ENCODE peak calls at places on chromosomes 2 and 18, in six cellular contexts. L, F, K, D, I and C are unnamed samples. For H3K36me3, the result is how much of the 10 kb centered on the place peaks cover.

GRCh38 chr2:3827673-3828575 is 124.5 kb downstream of the DCDC2C start:
- DNase-seq in K (peak), L (no peak), F (no peak), D (peak), I (no peak), C (peak)

GRCh38 chr2:160695402-160696060 is 201.9 kb upstream of the RBMS1 start:
- DNase-seq in D (no peak), I (peak), F (no peak), L (no peak), K (peak), C (no peak)

GRCh38 chr2:150878347-150878746 is 383.3 kb downstream of the RBM43 start:
- DNase-seq in F (no peak), L (no peak), D (peak), K (no peak), I (no peak), C (no peak)

GRCh38 chr2:232300894-232301387 is 77.6 kb upstream of the ALPP start:
- DNase-seq in K (no peak), F (no peak), D (peak), L (no peak), I (no peak), C (no peak)

GRCh38 chr2:223101340-223102039 is 49.5 kb downstream of the KCNE4 start:
- DNase-seq in D (peak), I (no peak), L (no peak), K (peak), F (no peak), C (peak)

GRCh38 chr18:78999939-79000338 is 20.3 kb downstream of the SALL3 start:
- DNase-seq in K (no peak), L (no peak), I (no peak), D (peak), F (no peak), C (no peak)

GRCh38 chr2:150548527-150548926 is 61.1 kb upstream of the RND3 start:
- DNase-seq in L (no peak), F (no peak), D (peak), I (no peak), K (no peak), C (peak)

GRCh38 chr2:46923011-46923669 is 7.5 kb upstream of the MCFD2 start:
- DNase-seq in F (no peak), D (peak), K (no peak), I (no peak), L (no peak), C (no peak)

GRCh38 chr18:45820144-45820745 is 5.2 kb upstream of the SIGLEC15 start:
- DNase-seq in D (no peak), I (no peak), K (no peak), F (no peak), L (no peak), C (no peak)

GRCh38 chr2:152440049-152440448 is 105.1 kb downstream of the FMNL2 start:
- DNase-seq in K (no peak), D (no peak), F (no peak), I (no peak), L (no peak), C (no peak)

GRCh38 chr18:79796531-79797390 is 977 bp upstream of the KCNG2 start:
- DNase-seq in F (no peak), I (no peak), K (no peak), L (no peak), D (no peak), C (peak)

GRCh38 chr2:193989645-193990044 is 1667.4 kb upstream of the SLC39A10 start:
- DNase-seq in I (no peak), K (no peak), F (no peak), D (no peak), L (no peak), C (no peak)

GRCh38 chr18:40935423-40935822 is 1019.6 kb upstream of the PIK3C3 start:
- DNase-seq in D (peak), L (no peak), F (no peak), I (no peak), K (peak), C (peak)

GRCh38 chr2:140892911-140893637 is 1237.7 kb downstream of the LRP1B start:
- DNase-seq in K (no peak), D (no peak), I (no peak), L (no peak), F (no peak), C (no peak)

GRCh38 chr2:155583674-155584195 is 748.8 kb downstream of the NR4A2 start:
- DNase-seq in I (no peak), K (no peak), L (no peak), F (no peak), D (no peak), C (no peak)

GRCh38 chr2:28664120-28664842 is 87.3 kb upstream of the PPP1CB start:
- DNase-seq in F (no peak), K (no peak), D (peak), L (peak), I (no peak), C (peak)

GRCh38 chr2:28662044-28662443 is 89.6 kb upstream of the PPP1CB start:
- DNase-seq in F (no peak), I (no peak), K (no peak), D (peak), L (no peak), C (no peak)

GRCh38 chr2:28661589-28662001 is 90.0 kb upstream of the PPP1CB start:
- DNase-seq in D (peak), L (peak), I (peak), K (no peak), F (no peak), C (no peak)

GRCh38 chr2:28663359-28663758 is 88.3 kb upstream of the PPP1CB start:
- DNase-seq in I (no peak), L (no peak), K (no peak), F (no peak), D (peak), C (peak)

DNA sequence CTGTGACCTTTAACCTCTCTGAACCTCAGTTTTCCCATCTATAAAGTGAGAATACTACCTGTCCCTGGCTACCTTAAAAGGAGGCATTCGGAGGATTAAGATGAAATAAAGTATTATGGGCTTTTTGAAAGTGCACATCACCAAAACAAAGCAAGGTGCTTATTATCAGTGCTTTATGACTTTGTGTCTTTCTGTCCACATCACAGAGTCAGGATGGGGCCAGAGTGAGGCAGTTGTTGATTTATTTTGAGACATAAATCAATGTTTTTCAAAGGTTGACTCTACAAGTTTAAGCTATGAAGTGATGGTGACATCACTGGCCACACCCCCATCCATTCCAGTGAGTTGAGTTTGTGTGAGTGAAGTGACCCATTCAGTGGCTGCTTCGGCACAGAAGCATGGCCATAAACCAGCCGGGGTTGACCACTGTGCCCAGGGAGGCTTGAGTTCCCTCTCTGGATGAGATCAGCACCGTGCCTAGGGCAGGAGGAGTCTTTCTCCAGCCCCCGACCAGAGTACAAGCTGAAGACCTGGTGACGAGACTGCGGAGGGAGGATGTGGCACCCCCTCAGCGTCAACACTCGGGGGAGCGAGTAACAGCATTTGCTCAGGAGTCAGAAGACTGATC is 89.0 kb upstream of the PPP1CB start:
- DNase-seq in I (no peak), D (peak), K (no peak), F (no peak), L (no peak), C (no peak)
- H3K27ac ChIP-seq in I (peak), D (peak), K (no peak), F (peak), L (peak), C (no peak)

GRCh38 chr2:86476092-86476491 is 34.9 kb downstream of the KDM3A start:
- DNase-seq in L (no peak), I (no peak), F (no peak), K (no peak), D (no peak), C (no peak)

GRCh38 chr2:86482034-86482433 is 40.9 kb downstream of the KDM3A start:
- DNase-seq in L (no peak), D (no peak), I (no peak), K (peak), F (no peak), C (no peak)

GRCh38 chr2:86476918-86477317 is 35.7 kb downstream of the KDM3A start:
- DNase-seq in L (no peak), K (no peak), D (no peak), I (no peak), F (no peak), C (peak)

GRCh38 chr2:86477349-86477748 is 36.2 kb downstream of the KDM3A start:
- DNase-seq in L (no peak), I (no peak), D (no peak), F (no peak), K (no peak), C (no peak)

DNA sequence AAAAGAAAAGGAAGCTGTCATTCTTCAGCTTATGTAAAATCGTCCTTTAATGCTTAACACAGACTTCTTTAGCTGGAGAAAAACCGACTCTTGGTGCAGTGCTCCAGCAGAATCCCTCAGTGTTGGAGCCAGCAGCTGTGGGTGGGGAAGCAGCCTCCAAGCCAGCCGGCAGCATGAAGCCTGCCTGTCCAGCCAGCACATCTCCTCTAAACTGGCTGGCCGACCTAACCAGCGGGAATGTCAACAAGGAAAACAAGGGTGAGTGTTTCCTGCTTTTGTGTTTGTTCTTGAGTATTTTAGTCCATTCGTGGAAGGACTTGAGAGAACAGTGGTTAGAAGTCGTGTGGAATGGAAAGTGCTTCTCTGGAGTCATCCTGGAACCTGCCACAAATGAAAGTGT is 38.9 kb downstream of the KDM3A start:
- DNase-seq in D (no peak), L (peak), F (no peak), K (no peak), I (no peak), C (no peak)
- H3K36me3 ChIP-seq in D (under half), L (half or more), F (under half), K (under half), I (under half), C (half or more)

GRCh38 chr18:9760641-9761040 is 52.5 kb downstream of the RAB31 start:
- DNase-seq in I (no peak), F (no peak), D (no peak), L (no peak), K (no peak), C (no peak)
- H3K27ac ChIP-seq in I (no peak), F (no peak), D (no peak), L (no peak), K (no peak), C (no peak)

GRCh38 chr2:54630841-54631497 is 92.5 kb upstream of the EML6 start:
- DNase-seq in K (no peak), I (no peak), F (no peak), D (no peak), L (no peak), C (no peak)
- H3K36me3 ChIP-seq in K (under half), I (under half), F (half or more), D (under half), L (half or more), C (half or more)

GRCh38 chr2:234917245-234917975 is 34.4 kb upstream of the SH3BP4 start:
- DNase-seq in D (peak), K (no peak), I (no peak), F (no peak), L (no peak), C (peak)
- H3K27ac ChIP-seq in D (peak), K (no peak), I (no peak), F (no peak), L (no peak), C (peak)

GRCh38 chr2:99430614-99431258 is 59.1 kb downstream of the REV1 start:
- DNase-seq in K (no peak), L (no peak), F (no peak), D (no peak), I (no peak), C (no peak)
- H3K36me3 ChIP-seq in K (under half), L (under half), F (under half), D (under half), I (under half), C (under half)